ENCODE peak calls at places on chromosomes 11 and 22, in seven cellular contexts. O is mesendoderm, G is IMR-90, L is H9, F is mesenchymal stem cell, A is H1, I is neuronal stem cell. Y is an unnamed sample.

GRCh38 chr11:131682373-131683015 is 312.1 kb downstream of the NTM start:
- DNase-seq in O (no peak), G (no peak), L (peak; percentile 28), F (no peak), A (peak; percentile 47), I (no peak), Y (no peak)

GRCh38 chr22:50523806-50524663 is 1.4 kb downstream of the SCO2 start:
- DNase-seq in O (no peak), G (no peak), L (no peak), F (peak; percentile 5), A (no peak), I (no peak), Y (no peak)

GRCh38 chr22:32558681-32559355 is 84.2 kb downstream of the FBXO7 start:
- DNase-seq in O (no peak), G (peak; percentile 79), L (no peak), F (peak; percentile 71), A (no peak), I (no peak), Y (peak; percentile 21)

GRCh38 chr11:17263803-17264202 is 12.7 kb upstream of the NUCB2 start:
- DNase-seq in O (no peak), G (peak; percentile 70), L (no peak), F (no peak), A (no peak), I (no peak), Y (no peak)

GRCh38 chr11:128552783-128553661 is 34.3 kb downstream of the ETS1 start:
- DNase-seq in O (no peak), G (peak; percentile 87), L (no peak), F (peak; percentile 91), A (no peak), I (no peak), Y (no peak)

GRCh38 chr11:134261626-134262488 is 8.5 kb downstream of the ACAD8 start:
- DNase-seq in O (peak; percentile 67), G (no peak), L (peak; percentile 69), F (no peak), A (peak; percentile 72), I (no peak), Y (peak; percentile 58)

GRCh38 chr11:131464024-131464423 is 93.6 kb downstream of the NTM start:
- DNase-seq in O (peak; percentile 85), G (no peak), L (no peak), F (no peak), A (no peak), I (no peak), Y (peak; percentile 27)

GRCh38 chr11:73159297-73159696 is 17.2 kb upstream of the FCHSD2 start:
- DNase-seq in O (no peak), G (no peak), L (no peak), F (no peak), A (no peak), I (no peak), Y (no peak)

GRCh38 chr11:94794287-94795168 is 26.4 kb downstream of the AMOTL1 start:
- DNase-seq in O (no peak), G (peak; percentile 99), L (no peak), F (peak; percentile 93), A (no peak), I (no peak), Y (no peak)

GRCh38 chr11:105588001-105588400 is 21.9 kb upstream of the GRIA4 start:
- DNase-seq in O (no peak), G (peak; percentile 83), L (no peak), F (peak; percentile 77), A (no peak), I (no peak), Y (no peak)
- H3K23ac ChIP-seq in O (no peak overlapping the region), G (no peak overlapping the region), L (no peak overlapping the region), F (no peak overlapping the region), A (no peak overlapping the region), I (no peak overlapping the region), Y (no peak overlapping the region)

GRCh38 chr11:39294648-39295047 is 2164.8 kb downstream of the LRRC4C start:
- DNase-seq in O (no peak), G (no peak), L (no peak), F (no peak), A (no peak), I (no peak), Y (no peak)
- H3K23ac ChIP-seq in O (no peak overlapping the region), G (no peak overlapping the region), L (no peak overlapping the region), F (no peak overlapping the region), A (no peak overlapping the region), I (no peak overlapping the region), Y (no peak overlapping the region)

GRCh38 chr11:118260353-118260752 is 3.7 kb downstream of the MPZL2 start:
- DNase-seq in O (no peak), G (no peak), L (no peak), F (no peak), A (no peak), I (no peak), Y (no peak)

GRCh38 chr11:118263109-118263508 is 988 bp downstream of the MPZL2 start:
- DNase-seq in O (no peak), G (no peak), L (no peak), F (no peak), A (no peak), I (no peak), Y (no peak)

GRCh38 chr11:118259138-118259537 is 5.0 kb downstream of the MPZL2 start:
- DNase-seq in O (no peak), G (no peak), L (no peak), F (no peak), A (no peak), I (no peak), Y (no peak)

GRCh38 chr11:118263694-118264567 is at the start of gene MPZL2:
- DNase-seq in O (peak; percentile 57), G (no peak), L (peak; percentile 74), F (no peak), A (peak; percentile 70), I (peak; percentile 18), Y (peak; percentile 3)

GRCh38 chr11:118258410-118258809 is 5.7 kb downstream of the MPZL2 start:
- DNase-seq in O (peak; percentile 34), G (no peak), L (no peak), F (no peak), A (no peak), I (no peak), Y (no peak)
- H3K23ac ChIP-seq in O (no peak overlapping the region), G (no peak overlapping the region), L (no peak overlapping the region), F (no peak overlapping the region), A (no peak overlapping the region), I (no peak overlapping the region), Y (no peak overlapping the region)

GRCh38 chr11:122423886-122424285 is 231.6 kb upstream of the UBASH3B start:
- DNase-seq in O (no peak), G (no peak), L (no peak), F (no peak), A (no peak), I (no peak), Y (no peak)
- H3K23ac ChIP-seq in O (no peak overlapping the region), G (no peak overlapping the region), L (no peak overlapping the region), F (no peak overlapping the region), A (no peak overlapping the region), I (no peak overlapping the region), Y (no peak overlapping the region)

DNA sequence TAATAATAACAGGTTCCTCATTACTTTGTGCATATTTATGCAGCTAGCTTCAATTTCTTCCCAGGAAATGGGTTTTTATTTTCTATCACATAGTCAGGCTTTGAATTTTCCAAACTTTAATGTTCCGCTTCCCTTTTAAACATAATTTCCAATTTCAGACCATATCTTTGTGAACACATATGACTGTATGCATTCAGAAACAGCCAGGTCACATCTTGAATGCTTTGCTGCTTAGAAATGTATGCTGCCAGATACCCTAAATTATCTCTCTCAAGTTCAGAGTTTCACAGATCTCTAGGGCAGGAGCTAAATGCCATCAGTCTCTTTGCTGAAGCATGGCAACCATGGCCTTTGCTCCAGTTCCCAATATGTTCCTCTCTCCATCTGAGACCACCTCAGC is 2203.8 kb downstream of the LRRC4C start:
- DNase-seq in O (no peak), G (no peak), L (no peak), F (no peak), A (no peak), I (no peak), Y (no peak)
- H3K23ac ChIP-seq in O (no peak overlapping the region), G (no peak overlapping the region), L (no peak overlapping the region), F (no peak overlapping the region), A (no peak overlapping the region), I (no peak overlapping the region), Y (no peak overlapping the region)

GRCh38 chr11:10544491-10545470 is 3.8 kb upstream of the RNF141 start:
- DNase-seq in O (no peak), G (no peak), L (no peak), F (no peak), A (no peak), I (no peak), Y (no peak)

GRCh38 chr11:10542776-10543175 is 1.8 kb upstream of the RNF141 start:
- DNase-seq in O (no peak), G (no peak), L (no peak), F (no peak), A (no peak), I (no peak), Y (no peak)

GRCh38 chr11:10540546-10540914 is 457 bp downstream of the RNF141 start:
- DNase-seq in O (peak; percentile 47), G (peak; percentile 18), L (peak; percentile 57), F (no peak), A (no peak), I (no peak), Y (peak; percentile 39)

GRCh38 chr11:10540915-10541591 is at the start of gene RNF141:
- DNase-seq in O (peak; percentile 97), G (peak; percentile 87), L (peak; percentile 97), F (peak; percentile 94), A (peak; percentile 100), I (peak; percentile 95), Y (peak; percentile 91)

DNA sequence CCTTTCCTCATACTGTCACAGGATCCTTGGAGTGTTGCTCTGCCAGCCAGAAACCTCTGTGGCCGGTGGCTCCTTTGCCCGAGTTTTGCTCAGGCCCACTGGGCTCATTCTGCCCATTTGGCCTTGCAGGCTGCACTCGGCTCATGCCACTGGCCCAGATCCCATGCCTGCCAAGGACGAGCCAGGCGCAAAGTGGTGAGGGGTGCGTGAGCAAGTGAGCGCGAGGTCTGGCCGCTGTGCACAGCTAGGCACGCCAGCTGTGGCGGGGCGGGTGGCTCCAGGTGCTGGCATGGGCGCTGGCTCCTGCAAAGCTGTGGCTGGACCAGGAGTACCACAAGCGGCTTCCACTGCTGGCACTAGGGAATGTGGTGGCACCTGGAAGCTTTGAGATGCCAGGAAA is 2.8 kb upstream of the RNF141 start:
- DNase-seq in O (no peak), G (no peak), L (no peak), F (no peak), A (no peak), I (no peak), Y (no peak)
- H3K23ac ChIP-seq in O (no peak overlapping the region), G (no peak overlapping the region), L (no peak overlapping the region), F (no peak overlapping the region), A (no peak overlapping the region), I (no peak overlapping the region), Y (no peak overlapping the region)

GRCh38 chr11:15819679-15820286 is 536.6 kb downstream of the SOX6 start:
- DNase-seq in O (peak; percentile 68), G (peak; percentile 19), L (peak; percentile 73), F (peak; percentile 42), A (peak; percentile 86), I (no peak), Y (peak; percentile 47)
- H3K23ac ChIP-seq in O (no peak overlapping the region), G (no peak overlapping the region), L (no peak overlapping the region), F (no peak overlapping the region), A (no peak overlapping the region), I (no peak overlapping the region), Y (no peak overlapping the region)

Y was measured in trophoblast cell.